ENCODE peak calls at places on chromosomes 12 and 14, in ten cellular contexts. K, S, I, P, Y, T, F, R, L and Q are unnamed samples.

GRCh38 chr12:128259556-128260070 is 7.4 kb upstream of the TMEM132C start:
- DNase-seq in K (no peak), S (no peak), I (no peak), P (no peak), Y (no peak), T (peak; percentile 5), F (no peak), R (no peak), L (no peak), Q (no peak)

GRCh38 chr14:53751650-53752049 is 205.0 kb downstream of the BMP4 start:
- DNase-seq in K (no peak), S (no peak), I (peak; percentile 21), P (no peak), Y (no peak), T (no peak), F (no peak), R (no peak), L (no peak), Q (no peak)

GRCh38 chr14:88013750-88014349 is 8.9 kb downstream of the GPR65 start:
- DNase-seq in K (peak; percentile 78), S (no peak), I (peak; percentile 23), P (peak; percentile 60), Y (no peak), T (peak; percentile 25), F (no peak), R (peak; percentile 72), L (no peak), Q (peak; percentile 86)

GRCh38 chr14:50173891-50174290 is 57.5 kb downstream of the SOS2 start:
- DNase-seq in K (no peak), S (no peak), I (no peak), P (no peak), Y (no peak), T (no peak), F (no peak), R (no peak), L (no peak), Q (no peak)

GRCh38 chr12:39145175-39145999 is 240.0 kb upstream of the CPNE8 start:
- DNase-seq in K (peak; percentile 25), S (no peak), I (peak; percentile 60), P (no peak), Y (peak; percentile 86), T (peak; percentile 73), F (peak; percentile 39), R (peak; percentile 78), L (no peak), Q (no peak)

GRCh38 chr14:60977848-60978247 is 3.0 kb downstream of the TRMT5 start:
- DNase-seq in K (no peak), S (no peak), I (no peak), P (no peak), Y (no peak), T (no peak), F (no peak), R (no peak), L (no peak), Q (peak; percentile 3)

GRCh38 chr12:97560359-97560758 is 97.8 kb downstream of the RMST start:
- DNase-seq in K (no peak), S (no peak), I (no peak), P (no peak), Y (no peak), T (no peak), F (no peak), R (no peak), L (no peak), Q (no peak)

GRCh38 chr14:68104518-68104917 is 284.9 kb downstream of the RAD51B start:
- DNase-seq in K (peak; percentile 89), S (no peak), I (no peak), P (peak; percentile 81), Y (no peak), T (no peak), F (no peak), R (no peak), L (no peak), Q (no peak)

GRCh38 chr12:89138048-89138852 is 214.1 kb downstream of the DUSP6 start:
- DNase-seq in K (peak; percentile 22), S (no peak), I (no peak), P (no peak), Y (no peak), T (no peak), F (no peak), R (no peak), L (no peak), Q (no peak)

GRCh38 chr12:88409257-88409656 is 171.0 kb downstream of the KITLG start:
- DNase-seq in K (no peak), S (no peak), I (no peak), P (no peak), Y (no peak), T (no peak), F (no peak), R (no peak), L (no peak), Q (no peak)

GRCh38 chr14:29584992-29585391 is 342.7 kb downstream of the PRKD1 start:
- DNase-seq in K (peak; percentile 80), S (no peak), I (peak; percentile 23), P (peak; percentile 72), Y (no peak), T (no peak), F (no peak), R (peak; percentile 11), L (no peak), Q (peak; percentile 61)

GRCh38 chr12:91871751-91872150 is 273.9 kb downstream of the BTG1 start:
- DNase-seq in K (no peak), S (no peak), I (no peak), P (no peak), Y (no peak), T (no peak), F (no peak), R (no peak), L (no peak), Q (no peak)

GRCh38 chr12:102722147-102722546 is 194.9 kb downstream of the PAH start:
- DNase-seq in K (no peak), S (no peak), I (no peak), P (no peak), Y (no peak), T (no peak), F (no peak), R (peak; percentile 12), L (no peak), Q (no peak)

GRCh38 chr14:24296341-24297157 is 3.0 kb downstream of the DHRS1 start:
- DNase-seq in K (peak; percentile 93), S (peak; percentile 73), I (peak; percentile 41), P (peak; percentile 95), Y (peak; percentile 77), T (peak; percentile 74), F (peak; percentile 59), R (peak; percentile 76), L (peak; percentile 74), Q (peak; percentile 76)

GRCh38 chr12:116415408-116416108 is 138.1 kb upstream of the MED13L start:
- DNase-seq in K (no peak), S (no peak), I (no peak), P (no peak), Y (no peak), T (no peak), F (no peak), R (no peak), L (no peak), Q (no peak)

GRCh38 chr12:60335765-60336164 is 739.9 kb downstream of the SLC16A7 start:
- DNase-seq in K (peak; percentile 62), S (peak; percentile 62), I (no peak), P (peak; percentile 71), Y (no peak), T (no peak), F (no peak), R (no peak), L (no peak), Q (no peak)

GRCh38 chr12:98332626-98333025 is 182.8 kb upstream of the TMPO start:
- DNase-seq in K (no peak), S (no peak), I (no peak), P (no peak), Y (no peak), T (no peak), F (no peak), R (no peak), L (no peak), Q (no peak)

GRCh38 chr12:82174936-82175335 is 183.3 kb downstream of the CCDC59 start:
- DNase-seq in K (no peak), S (no peak), I (no peak), P (no peak), Y (no peak), T (no peak), F (no peak), R (no peak), L (no peak), Q (peak; percentile 84)

GRCh38 chr12:111297703-111298426 is 71.0 kb downstream of the PHETA1 start:
- DNase-seq in K (no peak), S (no peak), I (no peak), P (no peak), Y (no peak), T (no peak), F (no peak), R (peak; percentile 73), L (no peak), Q (no peak)

GRCh38 chr12:6699989-6700645 is 498 bp downstream of the PIANP start:
- DNase-seq in K (no peak), S (no peak), I (no peak), P (no peak), Y (peak; percentile 64), T (peak; percentile 37), F (no peak), R (peak; percentile 85), L (no peak), Q (no peak)

GRCh38 chr12:92602476-92602875 is 100.3 kb upstream of the PLEKHG7 start:
- DNase-seq in K (peak; percentile 92), S (peak; percentile 86), I (no peak), P (peak; percentile 90), Y (no peak), T (no peak), F (no peak), R (no peak), L (no peak), Q (no peak)

GRCh38 chr14:58488550-58488949 is 61.0 kb downstream of the KIAA0586 start:
- DNase-seq in K (peak; percentile 11), S (peak; percentile 17), I (no peak), P (peak; percentile 77), Y (no peak), T (peak; percentile 10), F (no peak), R (no peak), L (no peak), Q (no peak)

GRCh38 chr14:84789012-84789411 is 740.9 kb upstream of the FLRT2 start:
- DNase-seq in K (no peak), S (no peak), I (no peak), P (no peak), Y (no peak), T (no peak), F (no peak), R (no peak), L (no peak), Q (no peak)

GRCh38 chr12:90250766-90251165 is 542.1 kb upstream of the ATP2B1 start:
- DNase-seq in K (peak; percentile 88), S (no peak), I (no peak), P (no peak), Y (no peak), T (no peak), F (no peak), R (no peak), L (no peak), Q (no peak)

GRCh38 chr12:33942172-33942571 is 80.1 kb upstream of the ALG10 start:
- DNase-seq in K (no peak), S (no peak), I (no peak), P (no peak), Y (no peak), T (no peak), F (no peak), R (peak; percentile 17), L (no peak), Q (no peak)

GRCh38 chr12:131851741-131852550 is 23.8 kb downstream of the MMP17 start:
- DNase-seq in K (no peak), S (no peak), I (no peak), P (no peak), Y (no peak), T (no peak), F (no peak), R (no peak), L (no peak), Q (no peak)